ENCODE peak calls at places on chromosomes 7 and 10, in eight cellular contexts. M is stomach, L is GM12878, R is transverse colon, J is HepG2, G is esophagus muscularis mucosa, T is SK-N-SH, P is K562. I is an unnamed sample.

GRCh38 chr10:121665809-121666208 is 67.6 kb upstream of the FGFR2 start:
- DNase-seq in P (no peak), L (no peak), G (no peak), J (no peak), T (no peak), M (no peak), R (no peak), I (no peak)

GRCh38 chr7:142611566-142612250 is 137.6 kb upstream of the PRSS1 start:
- DNase-seq in P (no peak), M (no peak), J (no peak), G (no peak), R (no peak), L (no peak), T (peak), I (no peak)

GRCh38 chr7:140650367-140650766 is 9.8 kb upstream of the DENND2A start:
- DNase-seq in P (no peak), G (no peak), J (no peak), M (no peak), L (no peak), R (no peak), T (no peak), I (no peak)

GRCh38 chr7:151131622-151132293 is 35.7 kb downstream of the GBX1 start:
- DNase-seq in R (no peak), J (no peak), P (no peak), L (no peak), T (peak), G (no peak), M (no peak), I (no peak)

GRCh38 chr10:128140425-128140824 is 14.2 kb upstream of the MKI67 start:
- DNase-seq in M (no peak), P (no peak), L (no peak), R (no peak), T (no peak), J (no peak), G (no peak), I (no peak)

GRCh38 chr7:129512192-129512591 is 9.9 kb downstream of the SMKR1 start:
- DNase-seq in G (no peak), R (no peak), M (no peak), P (no peak), T (no peak), J (no peak), L (no peak), I (no peak)

GRCh38 chr7:149620961-149621360 is 123.4 kb upstream of the ZNF746 start:
- DNase-seq in J (no peak), L (no peak), P (no peak), T (no peak), G (no peak), M (no peak), R (peak), I (peak)

GRCh38 chr7:16644624-16644986 is 949 bp downstream of the ANKMY2 start:
- DNase-seq in R (peak), T (no peak), L (no peak), M (peak), G (no peak), P (peak), J (peak), I (peak)

GRCh38 chr10:12617205-12618175 is 268.1 kb downstream of the CAMK1D start:
- DNase-seq in J (no peak), L (peak), M (no peak), R (no peak), P (no peak), T (no peak), G (no peak), I (no peak)
- TF ChIP-seq CTCF in J (no peak), L (no peak), M (no peak), R (no peak), P (no peak), T (no peak), G (no peak), I (no peak)

GRCh38 chr7:27636326-27637006 is 26.2 kb downstream of the HIBADH start:
- DNase-seq in L (no peak), P (no peak), T (no peak), J (no peak), M (no peak), G (no peak), R (no peak), I (no peak)
- TF ChIP-seq EP300 in L (no peak), P (no peak), T (no peak), J (no peak), M (no peak), G (no peak), R (no peak), I (no peak)

GRCh38 chr10:6117711-6118110 is 28.9 kb downstream of the RBM17 start:
- DNase-seq in T (no peak), M (no peak), P (no peak), G (no peak), J (no peak), L (no peak), R (no peak), I (no peak)
- TF ChIP-seq POLR2AphosphoS5 in T (no peak), M (no peak), P (no peak), G (no peak), J (no peak), L (peak), R (no peak), I (no peak)

GRCh38 chr7:77439572-77439971 is 23.4 kb upstream of the GSAP start:
- DNase-seq in L (no peak), T (peak), M (peak), R (peak), J (peak), P (no peak), G (no peak), I (peak)
- TF ChIP-seq CTCF in L (no peak), T (peak), M (no peak), R (peak), J (peak), P (peak), G (peak), I (peak)

GRCh38 chr10:112161757-112162518 is 21.6 kb downstream of the GPAM start:
- DNase-seq in J (no peak), P (no peak), M (no peak), R (no peak), G (no peak), L (no peak), T (no peak), I (no peak)

GRCh38 chr10:112166800-112167199 is 16.8 kb downstream of the GPAM start:
- DNase-seq in M (no peak), T (no peak), G (no peak), J (peak), R (no peak), L (no peak), P (no peak), I (no peak)

GRCh38 chr10:112159469-112159868 is 24.1 kb downstream of the GPAM start:
- DNase-seq in P (no peak), M (no peak), L (no peak), T (no peak), J (no peak), G (no peak), R (no peak), I (no peak)

GRCh38 chr10:112160834-112161233 is 22.7 kb downstream of the GPAM start:
- DNase-seq in G (no peak), P (no peak), J (no peak), R (no peak), L (no peak), M (no peak), T (no peak), I (no peak)
- TF ChIP-seq EP300 in G (no peak), P (no peak), J (no peak), R (no peak), L (no peak), M (no peak), T (no peak), I (no peak)

GRCh38 chr10:67697646-67698245 is 1.8 kb upstream of the CTNNA3 start:
- DNase-seq in M (no peak), P (peak), G (no peak), R (no peak), L (no peak), T (peak), J (peak), I (no peak)
- TF ChIP-seq POLR2AphosphoS5 in M (no peak), P (no peak), G (no peak), R (no peak), L (no peak), T (no peak), J (no peak), I (no peak)

GRCh38 chr10:95391570-95392249 is 100.9 kb upstream of the PDLIM1 start:
- DNase-seq in T (no peak), R (no peak), L (no peak), M (no peak), J (no peak), P (no peak), G (no peak), I (no peak)
- TF ChIP-seq CTCF in T (no peak), R (no peak), L (no peak), M (no peak), J (no peak), P (peak), G (no peak), I (no peak)

GRCh38 chr7:100506356-100506930 is 22.7 kb downstream of the NYAP1 start:
- DNase-seq in R (no peak), M (no peak), P (peak), G (no peak), T (peak), L (no peak), J (peak), I (no peak)

GRCh38 chr7:100513212-100513611 is 25.8 kb upstream of the AGFG2 start:
- DNase-seq in T (no peak), L (no peak), J (no peak), P (no peak), G (no peak), M (no peak), R (no peak), I (no peak)

GRCh38 chr7:100509213-100509612 is 25.5 kb downstream of the NYAP1 start:
- DNase-seq in G (no peak), L (no peak), J (no peak), T (no peak), R (no peak), P (peak), M (no peak), I (no peak)

GRCh38 chr7:100515072-100515532 is 23.9 kb upstream of the AGFG2 start:
- DNase-seq in L (no peak), G (no peak), M (no peak), R (no peak), P (peak), J (no peak), T (no peak), I (no peak)

GRCh38 chr7:100510437-100511239 is 26.9 kb downstream of the NYAP1 start:
- DNase-seq in J (no peak), G (no peak), P (peak), R (no peak), L (no peak), T (no peak), M (no peak), I (no peak)
- TF ChIP-seq EP300 in J (no peak), G (no peak), P (peak), R (no peak), L (no peak), T (no peak), M (no peak), I (no peak)

DNA sequence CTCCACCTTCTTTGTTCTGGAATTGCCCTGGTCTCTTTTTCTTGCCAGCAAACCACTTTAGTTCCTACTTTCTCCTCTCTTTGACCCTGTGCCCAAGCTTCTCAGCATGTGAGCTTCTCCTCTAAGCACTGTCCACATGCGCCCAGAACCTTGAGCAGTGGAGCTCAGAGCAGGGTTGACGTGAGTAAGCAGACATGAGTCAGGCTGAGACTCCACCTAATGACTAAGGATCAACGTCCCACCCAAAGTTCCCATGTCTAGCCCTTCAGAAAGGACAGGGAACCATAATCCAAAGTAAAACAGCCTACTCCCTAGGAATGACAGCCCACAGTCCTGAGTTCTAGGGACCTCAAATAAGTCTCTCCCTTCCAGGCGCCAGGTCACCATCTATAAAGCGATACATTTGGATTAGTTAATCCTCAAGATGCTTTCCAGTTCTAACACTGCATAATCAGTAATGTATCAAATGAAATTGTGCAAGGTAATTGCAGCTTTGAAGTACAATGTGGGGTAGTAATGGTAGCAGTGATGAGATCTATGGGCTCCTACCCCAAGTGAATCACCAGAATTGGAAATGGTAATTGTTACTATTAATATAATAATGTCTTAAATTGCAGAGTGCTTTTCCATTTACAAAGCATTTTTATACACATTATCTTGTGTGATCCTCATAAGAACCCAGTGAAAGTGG is 44.5 kb downstream of the KCNMA1 start:
- DNase-seq in J (no peak), M (peak), G (no peak), P (no peak), T (no peak), L (no peak), R (peak), I (peak)
- TF ChIP-seq POLR2AphosphoS5 in J (no peak), M (peak), G (peak), P (no peak), T (no peak), L (no peak), R (no peak), I (no peak)